ENCODE peak calls at places on chromosomes 4 and X, in four cellular contexts. A is GM12878, O is A549, C is HCT116. K is an unnamed sample.

GRCh38 chrX:7216981-7217587 is 69.1 kb upstream of the PUDP start:
- DNase-seq in A (no peak), O (no peak), C (no peak), K (no peak)

GRCh38 chrX:28586891-28587635 is at the start of gene IL1RAPL1:
- DNase-seq in A (no peak), O (peak; percentile 5), C (no peak), K (peak; percentile 1)

GRCh38 chr4:86816463-86817107 is 32.6 kb downstream of the SLC10A6 start:
- DNase-seq in A (no peak), O (no peak), C (no peak), K (no peak)

GRCh38 chr4:38302910-38303309 is 342.7 kb downstream of the PTTG2 start:
- DNase-seq in A (no peak), O (no peak), C (no peak), K (no peak)

GRCh38 chrX:112819013-112819635 is 21.5 kb downstream of the AMOT start:
- DNase-seq in A (no peak), O (no peak), C (no peak), K (no peak)

GRCh38 chrX:38861489-38861888 is 60.2 kb downstream of the MID1IP1 start:
- DNase-seq in A (no peak), O (no peak), C (no peak), K (peak; percentile 44)

GRCh38 chrX:98380556-98380955 is 1496.8 kb downstream of the RPA4 start:
- DNase-seq in A (no peak), O (no peak), C (no peak), K (no peak)

GRCh38 chr4:147085796-147086195 is 140.1 kb upstream of the TTC29 start:
- DNase-seq in A (no peak), O (no peak), C (no peak), K (no peak)

GRCh38 chrX:19643203-19643602 is 127.9 kb upstream of the MAP3K15 start:
- DNase-seq in A (no peak), O (no peak), C (no peak), K (no peak)

GRCh38 chr4:140012688-140013087 is 141.3 kb downstream of the MAML3 start:
- DNase-seq in A (no peak), O (peak; percentile 57), C (peak; percentile 50), K (peak; percentile 73)

DNA sequence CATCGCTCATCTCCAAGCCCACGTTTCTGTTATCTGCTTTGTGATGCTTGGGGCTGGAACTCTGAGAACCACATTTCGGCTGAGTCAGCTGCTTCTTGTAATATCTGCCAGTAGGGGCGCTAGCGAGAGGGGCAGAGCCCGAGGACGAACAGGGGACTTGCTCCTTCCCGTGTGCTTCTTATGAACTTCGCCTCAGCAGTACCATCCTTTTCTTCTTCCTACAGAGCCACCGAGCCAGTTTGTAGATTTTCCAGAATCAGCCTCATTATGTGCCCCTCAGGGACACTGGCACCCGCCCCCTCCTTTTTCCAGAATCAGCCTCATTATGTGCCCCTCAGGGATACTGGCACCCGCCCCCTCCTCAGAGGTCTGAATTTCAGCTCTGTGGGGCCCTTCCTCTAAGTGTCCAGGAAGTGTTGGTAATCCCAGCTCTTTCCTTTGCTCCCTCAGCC is 441.7 kb upstream of the RASGEF1B start:
- DNase-seq in A (no peak), O (peak; percentile 24), C (peak; percentile 49), K (peak; percentile 62)
- TF ChIP-seq MAX in A (no peak), O (no peak), C (no peak), K (no peak)

GRCh38 chr4:34615315-34615714 is 1629.0 kb downstream of the ARAP2 start:
- DNase-seq in A (no peak), O (no peak), C (no peak), K (no peak)

GRCh38 chr4:34619531-34620109 is 1624.7 kb downstream of the ARAP2 start:
- DNase-seq in A (no peak), O (no peak), C (no peak), K (no peak)
- TF ChIP-seq MAX in A (no peak), O (no peak), C (no peak), K (no peak)

DNA sequence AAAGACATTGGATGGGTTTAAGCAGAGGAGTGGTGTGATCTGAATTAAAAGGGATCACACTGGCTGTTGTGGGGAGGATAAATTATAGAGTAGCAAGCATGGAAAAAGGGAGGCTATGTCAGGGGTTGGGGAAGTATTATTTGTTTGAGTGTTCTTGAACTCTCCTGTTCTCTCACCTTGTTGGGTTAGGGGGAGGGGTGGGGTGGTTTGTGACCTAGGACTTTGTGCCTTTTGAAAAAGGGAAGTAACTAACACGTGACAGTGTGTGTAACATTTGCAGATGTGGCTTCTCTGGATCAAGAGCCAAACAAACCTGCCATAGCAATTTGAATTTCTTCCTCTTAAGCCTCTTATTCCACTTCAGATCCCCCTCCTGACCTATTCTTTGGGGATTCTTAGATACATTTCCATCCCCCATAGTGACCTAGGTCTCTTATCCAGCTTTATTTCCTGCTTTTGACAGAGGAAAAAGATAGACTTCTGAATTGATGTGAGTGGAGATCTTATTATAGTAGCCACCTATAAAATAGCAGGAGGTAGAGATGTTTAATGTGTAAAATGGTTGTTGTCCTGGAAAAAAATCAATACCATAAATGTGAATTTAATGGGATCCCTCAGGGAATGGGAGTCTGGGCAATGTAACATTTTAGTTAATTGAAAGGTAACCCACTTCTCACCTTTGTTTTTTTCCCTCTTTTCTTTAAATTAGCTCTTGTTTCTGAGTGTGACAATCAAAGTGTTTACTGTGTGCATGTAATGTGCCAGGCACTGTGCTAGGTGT is 120.4 kb downstream of the CT47B1 start:
- DNase-seq in A (no peak), O (no peak), C (no peak), K (peak; percentile 68)
- TF ChIP-seq MAX in A (no peak), O (no peak), C (no peak), K (peak; percentile 80)

GRCh38 chr4:79964020-79964714 is 108.9 kb downstream of the ANTXR2 start:
- DNase-seq in A (no peak), O (no peak), C (no peak), K (no peak)
- TF ChIP-seq MAX in A (no peak), O (no peak), C (no peak), K (no peak)

GRCh38 chrX:45799576-45799975 is 598.9 kb upstream of the DIPK2B start:
- DNase-seq in A (no peak), O (no peak), C (no peak), K (no peak)

GRCh38 chrX:45803383-45803921 is 602.8 kb upstream of the DIPK2B start:
- DNase-seq in A (no peak), O (no peak), C (peak; percentile 73), K (peak; percentile 91)

GRCh38 chrX:45806410-45807121 is 605.9 kb upstream of the DIPK2B start:
- DNase-seq in A (peak; percentile 5), O (no peak), C (no peak), K (peak; percentile 60)

GRCh38 chrX:45801554-45801953 is 600.9 kb upstream of the DIPK2B start:
- DNase-seq in A (no peak), O (no peak), C (no peak), K (peak; percentile 66)
- TF ChIP-seq MAX in A (no peak), O (no peak), C (no peak), K (no peak)

DNA sequence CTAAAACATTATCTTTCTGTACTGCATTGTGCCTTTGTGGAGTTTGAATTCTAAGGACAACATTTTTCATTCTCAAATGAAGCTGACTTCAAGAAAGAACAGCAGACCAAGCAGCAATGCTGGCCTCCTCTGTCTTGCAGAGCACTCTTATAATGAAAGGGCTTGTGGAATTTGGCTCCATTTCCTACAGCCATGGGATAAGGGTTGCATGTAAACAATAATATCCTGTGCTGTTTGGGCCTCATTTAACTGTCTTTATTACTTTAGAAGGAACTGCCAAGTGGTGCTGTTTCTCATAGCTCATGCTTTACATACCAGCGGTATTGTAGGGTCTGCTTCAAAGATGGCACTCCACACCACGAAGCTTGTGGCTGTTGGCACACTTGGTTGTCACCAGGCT is 111.4 kb upstream of the EOLA2 start:
- DNase-seq in A (no peak), O (no peak), C (no peak), K (no peak)
- TF ChIP-seq MAX in A (no peak), O (no peak), C (no peak), K (no peak)